ENCODE peak calls at places on chromosomes 2 and 18, in eight cellular contexts. X is tibial artery, O is HFFc6, T is endothelial cell, N is Peyer's patch, Q is tibial nerve, H is esophagus squamous epithelium, Z is neural crest cell. W is an unnamed sample.

GRCh38 chr2:241984658-241985057 is 115.1 kb downstream of the RTP5 start:
- DNase-seq in X (no peak), O (no peak), T (no peak), N (no peak), Q (no peak), H (no peak), Z (no peak), W (no peak)

GRCh38 chr2:189610700-189611099 is 30.1 kb upstream of the SLC40A1 start:
- DNase-seq in X (no peak), O (no peak), T (no peak), N (no peak), Q (no peak), H (no peak), Z (no peak), W (no peak)

GRCh38 chr2:127053731-127054603 is 53.0 kb downstream of the BIN1 start:
- DNase-seq in X (no peak), O (no peak), T (no peak), N (peak; percentile 73), Q (no peak), H (no peak), Z (no peak), W (peak; percentile 40)

GRCh38 chr2:127104881-127105655 is 1.9 kb downstream of the BIN1 start:
- DNase-seq in X (no peak), O (no peak), T (no peak), N (peak; percentile 45), Q (no peak), H (no peak), Z (no peak), W (no peak)

GRCh38 chr18:79384834-79385233 is 10.9 kb upstream of the NFATC1 start:
- DNase-seq in X (no peak), O (no peak), T (no peak), N (no peak), Q (no peak), H (no peak), Z (no peak), W (no peak)

GRCh38 chr2:169208026-169208425 is 138.7 kb downstream of the DHRS9 start:
- DNase-seq in X (no peak), O (no peak), T (no peak), N (no peak), Q (no peak), H (no peak), Z (no peak), W (no peak)

GRCh38 chr2:124978597-124978996 is 953.5 kb downstream of the CNTNAP5 start:
- DNase-seq in X (no peak), O (no peak), T (no peak), N (no peak), Q (no peak), H (no peak), Z (no peak), W (no peak)

GRCh38 chr18:72541871-72542690 is 2.1 kb downstream of the CBLN2 start:
- DNase-seq in X (no peak), O (no peak), T (no peak), N (no peak), Q (no peak), H (no peak), Z (peak; percentile 15), W (no peak)

GRCh38 chr2:239910404-239910803 is 114.7 kb downstream of the NDUFA10 start:
- DNase-seq in X (no peak), O (no peak), T (no peak), N (peak; percentile 19), Q (no peak), H (no peak), Z (no peak), W (no peak)

GRCh38 chr2:1873343-1873742 is 129.0 kb upstream of the PXDN start:
- DNase-seq in X (no peak), O (no peak), T (no peak), N (no peak), Q (no peak), H (no peak), Z (no peak), W (no peak)

DNA sequence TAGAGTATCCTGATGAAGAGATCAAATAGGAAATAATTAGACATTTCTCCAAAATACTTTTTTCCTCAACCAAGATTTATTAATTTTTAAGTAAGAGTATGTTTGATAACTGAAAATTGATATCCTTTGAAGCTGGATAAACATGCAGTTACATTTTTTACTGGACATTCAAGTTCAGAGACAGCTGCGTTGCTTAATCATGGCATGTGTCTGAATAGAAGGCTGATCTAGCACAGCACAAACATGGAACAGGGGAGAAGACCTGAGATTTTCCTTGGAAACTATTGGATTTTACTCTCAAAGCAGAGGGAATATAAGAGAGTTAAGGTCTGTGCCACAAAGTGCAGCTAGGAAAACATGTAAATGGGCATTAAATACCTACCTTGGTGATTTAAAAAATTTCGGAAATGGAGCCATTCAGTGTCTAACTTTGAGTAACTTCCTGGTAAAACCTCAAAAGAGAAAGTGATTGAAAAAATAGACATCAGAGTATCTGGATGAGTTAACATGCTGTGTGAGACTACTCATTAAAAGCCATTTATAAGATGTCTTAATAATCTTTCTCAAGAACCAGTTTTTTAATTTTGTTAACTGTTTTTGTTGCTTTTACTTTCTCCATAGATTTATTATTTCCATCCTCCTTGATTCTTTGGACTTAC is 31.8 kb downstream of the CRIM1 start:
- DNase-seq in X (no peak), O (no peak), T (no peak), N (no peak), Q (no peak), H (no peak), Z (no peak), W (no peak)
- TF ChIP-seq CTCF in X (no peak), O (no peak), T (no peak), N (no peak), Q (no peak), H (no peak), Z (no peak), W (no peak)

DNA sequence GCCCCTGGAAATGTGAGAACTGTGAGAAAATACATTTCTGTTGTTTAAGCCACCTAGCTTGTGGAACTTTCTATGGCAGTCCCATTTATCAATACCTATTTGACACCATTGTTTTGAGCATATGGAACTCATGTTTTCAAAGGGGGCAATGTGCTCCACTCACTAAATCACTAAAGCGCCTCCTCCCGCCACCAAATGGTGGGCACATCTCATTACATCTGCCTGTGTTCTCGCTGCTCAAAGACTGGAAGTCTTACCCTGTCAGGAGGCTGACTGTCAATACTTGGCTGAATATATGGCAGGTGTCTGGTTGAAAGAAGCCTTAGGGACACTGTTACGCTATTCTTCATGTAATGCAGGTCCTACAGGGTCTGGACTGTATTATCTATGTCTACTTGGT is 767.7 kb downstream of the TSN start:
- DNase-seq in X (no peak), O (no peak), T (no peak), N (no peak), Q (no peak), H (no peak), Z (no peak), W (no peak)
- TF ChIP-seq CTCF in X (no peak), O (no peak), T (no peak), N (no peak), Q (no peak), H (no peak), Z (no peak), W (no peak)

DNA sequence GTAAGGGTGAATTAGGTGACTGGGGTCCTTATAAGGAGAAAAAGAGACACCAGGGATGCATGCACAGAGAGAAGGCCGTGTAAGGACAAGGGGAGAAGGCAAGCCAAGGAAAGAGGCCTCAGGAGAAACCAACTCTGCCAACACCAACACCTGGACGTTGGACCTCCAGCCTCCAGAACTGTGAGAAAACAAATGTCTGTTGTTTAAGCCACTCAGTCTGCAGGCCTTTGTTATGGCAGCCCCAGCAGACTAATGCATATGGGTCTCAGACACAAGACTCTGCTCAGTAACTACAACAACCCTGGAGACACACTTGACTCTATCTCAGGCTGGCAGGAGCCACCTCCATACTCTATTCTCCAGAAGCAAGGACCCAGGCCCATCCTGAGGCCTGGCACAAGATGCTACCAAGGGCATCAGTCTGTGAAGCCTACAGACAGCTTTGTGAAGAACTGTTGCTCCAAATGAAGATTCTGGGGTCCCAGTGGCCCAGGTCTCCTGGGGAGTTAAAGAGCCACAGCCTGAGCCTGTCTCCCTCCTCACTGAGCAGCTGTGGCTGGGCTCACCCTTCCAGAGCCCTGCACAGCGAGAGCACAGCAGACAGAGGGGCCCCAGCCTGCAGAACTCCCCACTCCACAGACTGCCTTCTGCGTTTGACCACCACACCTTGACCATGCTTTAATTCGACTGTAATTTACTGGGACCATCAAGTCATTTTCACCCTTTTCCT is 43.0 kb upstream of the SLC35G4 start:
- DNase-seq in X (no peak), O (no peak), T (no peak), N (no peak), Q (no peak), H (no peak), Z (no peak), W (no peak)
- TF ChIP-seq CTCF in X (no peak), O (no peak), T (no peak), N (no peak), Q (no peak), H (no peak), Z (no peak), W (no peak)

GRCh38 chr2:61905372-61906186 is at the start of gene COMMD1:
- DNase-seq in X (peak; percentile 80), O (peak; percentile 65), T (peak; percentile 75), N (peak; percentile 93), Q (peak; percentile 65), H (no peak), Z (peak; percentile 65), W (peak; percentile 68)
- TF ChIP-seq CTCF in X (no peak), O (no peak), T (no peak), N (no peak), Q (no peak), H (no peak), Z (no peak), W (no peak)

DNA sequence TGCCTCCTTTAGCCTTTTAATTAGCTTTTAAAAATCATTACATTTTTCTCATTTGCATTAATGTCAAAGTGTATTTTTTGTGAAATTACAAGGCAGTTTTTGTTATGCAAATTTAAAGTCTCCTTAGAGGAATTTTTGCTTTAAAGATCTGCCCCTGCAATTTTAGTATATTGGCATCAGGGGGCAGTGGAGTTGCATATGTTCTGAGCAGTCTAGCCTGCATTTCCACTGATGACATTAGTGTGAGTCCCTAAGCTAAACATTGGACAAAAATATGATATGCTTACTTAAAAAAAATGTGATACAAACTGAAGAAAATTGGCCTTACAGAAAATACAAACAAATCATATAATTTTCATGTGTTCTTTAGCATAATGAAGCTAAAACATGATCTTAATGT is 426.5 kb downstream of the SLC4A3 start:
- DNase-seq in X (no peak), O (no peak), T (no peak), N (no peak), Q (no peak), H (no peak), Z (no peak), W (no peak)
- TF ChIP-seq CTCF in X (no peak), O (peak; percentile 60), T (peak; percentile 69), N (no peak), Q (no peak), H (peak; percentile 84), Z (peak; percentile 55), W (no peak)

GRCh38 chr2:112960230-112960825 is 17.5 kb upstream of the IL36G start:
- DNase-seq in X (no peak), O (no peak), T (no peak), N (no peak), Q (no peak), H (no peak), Z (no peak), W (no peak)
- TF ChIP-seq CTCF in X (no peak), O (peak; percentile 56), T (no peak), N (no peak), Q (no peak), H (no peak), Z (no peak), W (no peak)